ENCODE peak calls at places on chromosomes 4 and X, in five cellular contexts. K, F, Q, B and O are unnamed samples.

GRCh38 chr4:2615821-2616220 is 79.4 kb downstream of the FAM193A start:
- DNase-seq in K (no peak), F (no peak), Q (no peak), B (no peak), O (no peak)

GRCh38 chr4:72084587-72085011 is 52.8 kb downstream of the NPFFR2 start:
- DNase-seq in K (no peak), F (peak), Q (no peak), B (no peak), O (peak)

GRCh38 chr4:80069108-80069836 is 3.8 kb downstream of the ANTXR2 start:
- DNase-seq in K (no peak), F (no peak), Q (no peak), B (no peak), O (no peak)

GRCh38 chr4:155846929-155847328 is 19.1 kb downstream of the ASIC5 start:
- DNase-seq in K (no peak), F (no peak), Q (no peak), B (no peak), O (peak)

GRCh38 chr4:8616831-8617230 is 24.3 kb downstream of the CPZ start:
- DNase-seq in K (no peak), F (no peak), Q (no peak), B (no peak), O (no peak)

GRCh38 chr4:138670681-138671080 is 344.9 kb upstream of the NOCT start:
- DNase-seq in K (no peak), F (no peak), Q (peak), B (no peak), O (peak)

GRCh38 chr4:6926681-6927478 is 17.3 kb downstream of the TBC1D14 start:
- DNase-seq in K (no peak), F (peak), Q (peak), B (peak), O (peak)

GRCh38 chr4:101790521-101791188 is at the start of gene BANK1:
- DNase-seq in K (peak), F (peak), Q (peak), B (peak), O (peak)

GRCh38 chr4:88919056-88919455 is 137.9 kb downstream of the FAM13A start:
- DNase-seq in K (no peak), F (no peak), Q (no peak), B (no peak), O (no peak)

GRCh38 chrX:78886550-78886949 is 58.6 kb upstream of the P2RY10 start:
- DNase-seq in K (peak), F (peak), Q (no peak), B (no peak), O (peak)

GRCh38 chrX:86148024-86148511 is at the start of gene DACH2:
- DNase-seq in K (no peak), F (peak), Q (peak), B (peak), O (peak)

GRCh38 chr4:139552506-139552905 is 3.5 kb downstream of the SETD7 start:
- DNase-seq in K (no peak), F (peak), Q (no peak), B (no peak), O (no peak)

GRCh38 chrX:133745361-133745760 is 240.0 kb downstream of the GPC3 start:
- DNase-seq in K (no peak), F (no peak), Q (no peak), B (no peak), O (no peak)

GRCh38 chr4:11626046-11626445 is 197.4 kb upstream of the HS3ST1 start:
- DNase-seq in K (no peak), F (no peak), Q (no peak), B (no peak), O (no peak)

GRCh38 chr4:41070516-41071281 is 143.6 kb downstream of the APBB2 start:
- DNase-seq in K (no peak), F (peak), Q (no peak), B (no peak), O (no peak)

GRCh38 chr4:41525129-41525528 is 12.8 kb upstream of the LIMCH1 start:
- DNase-seq in K (no peak), F (peak), Q (no peak), B (no peak), O (no peak)

GRCh38 chr4:88841635-88842034 is 144.0 kb upstream of the NAP1L5 start:
- DNase-seq in K (no peak), F (peak), Q (no peak), B (no peak), O (no peak)

GRCh38 chr4:25246680-25247611 is 13.1 kb downstream of the PI4K2B start:
- DNase-seq in K (no peak), F (no peak), Q (peak), B (no peak), O (no peak)

GRCh38 chr4:76781698-76782595 is 116.0 kb downstream of the SOWAHB start:
- DNase-seq in K (no peak), F (peak), Q (no peak), B (no peak), O (no peak)

GRCh38 chrX:7147431-7147977 is at the start of gene STS:
- DNase-seq in K (peak), F (peak), Q (peak), B (peak), O (peak)

GRCh38 chrX:135477576-135477975 is 42.9 kb upstream of the INTS6L start:
- DNase-seq in K (peak), F (peak), Q (peak), B (peak), O (peak)